ENCODE peak calls at places on chromosomes 11 and 22, in five cellular contexts. One of them, this sample, is unnamed.

GRCh38 chr11:67248653-67249052 is 17.6 kb upstream of the GRK2 start:
- DNase-seq in HL-60: no peak
- DNase-seq in activated CD4-positive, alpha-beta T cell treated with anti-CD3 and anti-CD28 coated beads for 4 hours: no peak
- DNase-seq in dorsolateral prefrontal cortex: no peak
- DNase-seq in endothelial cell: no peak
- DNase-seq in this sample: no peak

GRCh38 chr11:111408789-111409727 is 30.0 kb upstream of the POU2AF1 start:
- DNase-seq in HL-60: peak; percentile 41
- DNase-seq in activated CD4-positive, alpha-beta T cell treated with anti-CD3 and anti-CD28 coated beads for 4 hours: no peak
- DNase-seq in dorsolateral prefrontal cortex: no peak
- DNase-seq in endothelial cell: no peak
- DNase-seq in this sample: no peak

GRCh38 chr11:109037856-109038780 is 373.2 kb downstream of the DDX10 start:
- DNase-seq in HL-60: no peak
- DNase-seq in activated CD4-positive, alpha-beta T cell treated with anti-CD3 and anti-CD28 coated beads for 4 hours: no peak
- DNase-seq in dorsolateral prefrontal cortex: no peak
- DNase-seq in endothelial cell: no peak
- DNase-seq in this sample: no peak

GRCh38 chr11:65522640-65523322 is 2.1 kb upstream of the SCYL1 start:
- DNase-seq in HL-60: peak; percentile 80
- DNase-seq in activated CD4-positive, alpha-beta T cell treated with anti-CD3 and anti-CD28 coated beads for 4 hours: peak; percentile 55
- DNase-seq in dorsolateral prefrontal cortex: peak; percentile 23
- DNase-seq in endothelial cell: no peak
- DNase-seq in this sample: peak; percentile 15

GRCh38 chr11:84193706-84194105 is 907.5 kb upstream of the CCDC90B start:
- DNase-seq in HL-60: no peak
- DNase-seq in activated CD4-positive, alpha-beta T cell treated with anti-CD3 and anti-CD28 coated beads for 4 hours: no peak
- DNase-seq in dorsolateral prefrontal cortex: no peak
- DNase-seq in endothelial cell: no peak
- DNase-seq in this sample: no peak

GRCh38 chr22:22166941-22167713 is 77.5 kb upstream of the VPREB1 start:
- DNase-seq in HL-60: no peak
- DNase-seq in activated CD4-positive, alpha-beta T cell treated with anti-CD3 and anti-CD28 coated beads for 4 hours: no peak
- DNase-seq in dorsolateral prefrontal cortex: no peak
- DNase-seq in endothelial cell: no peak
- DNase-seq in this sample: no peak

GRCh38 chr11:46413755-46414465 is 22.3 kb upstream of the CHRM4 start:
- DNase-seq in HL-60: no peak
- DNase-seq in activated CD4-positive, alpha-beta T cell treated with anti-CD3 and anti-CD28 coated beads for 4 hours: no peak
- DNase-seq in dorsolateral prefrontal cortex: no peak
- DNase-seq in endothelial cell: no peak
- DNase-seq in this sample: no peak

GRCh38 chr22:36853407-36854099 is 7.3 kb upstream of the NCF4 start:
- DNase-seq in HL-60: peak; percentile 95
- DNase-seq in activated CD4-positive, alpha-beta T cell treated with anti-CD3 and anti-CD28 coated beads for 4 hours: peak; percentile 87
- DNase-seq in dorsolateral prefrontal cortex: no peak
- DNase-seq in endothelial cell: peak; percentile 82
- DNase-seq in this sample: peak; percentile 85

GRCh38 chr11:125146232-125146631 is 18.3 kb upstream of the PKNOX2 start:
- DNase-seq in HL-60: no peak
- DNase-seq in activated CD4-positive, alpha-beta T cell treated with anti-CD3 and anti-CD28 coated beads for 4 hours: no peak
- DNase-seq in dorsolateral prefrontal cortex: no peak
- DNase-seq in endothelial cell: no peak
- DNase-seq in this sample: no peak

GRCh38 chr22:28029201-28029948 is 110.3 kb upstream of the PITPNB start:
- DNase-seq in HL-60: no peak
- DNase-seq in activated CD4-positive, alpha-beta T cell treated with anti-CD3 and anti-CD28 coated beads for 4 hours: no peak
- DNase-seq in dorsolateral prefrontal cortex: no peak
- DNase-seq in endothelial cell: peak; percentile 44
- DNase-seq in this sample: no peak

GRCh38 chr11:60334005-60334620 is 7.1 kb downstream of the MS4A6E start:
- DNase-seq in HL-60: peak; percentile 68
- DNase-seq in activated CD4-positive, alpha-beta T cell treated with anti-CD3 and anti-CD28 coated beads for 4 hours: peak; percentile 65
- DNase-seq in dorsolateral prefrontal cortex: no peak
- DNase-seq in endothelial cell: peak; percentile 80
- DNase-seq in this sample: peak; percentile 23

GRCh38 chr11:112519749-112520148 is 259.1 kb upstream of the PLET1 start:
- DNase-seq in HL-60: no peak
- DNase-seq in activated CD4-positive, alpha-beta T cell treated with anti-CD3 and anti-CD28 coated beads for 4 hours: no peak
- DNase-seq in dorsolateral prefrontal cortex: no peak
- DNase-seq in endothelial cell: no peak
- DNase-seq in this sample: no peak

GRCh38 chr11:75997273-75997552 is 182.2 kb downstream of the UVRAG start:
- DNase-seq in HL-60: no peak
- DNase-seq in activated CD4-positive, alpha-beta T cell treated with anti-CD3 and anti-CD28 coated beads for 4 hours: no peak
- DNase-seq in dorsolateral prefrontal cortex: no peak
- DNase-seq in endothelial cell: no peak
- DNase-seq in this sample: no peak

GRCh38 chr11:66937334-66937733 is 20.8 kb downstream of the PC start:
- DNase-seq in HL-60: no peak
- DNase-seq in activated CD4-positive, alpha-beta T cell treated with anti-CD3 and anti-CD28 coated beads for 4 hours: no peak
- DNase-seq in dorsolateral prefrontal cortex: no peak
- DNase-seq in endothelial cell: no peak
- DNase-seq in this sample: no peak

GRCh38 chr22:38137876-38138687 is 27.6 kb upstream of the BAIAP2L2 start:
- DNase-seq in HL-60: no peak
- DNase-seq in activated CD4-positive, alpha-beta T cell treated with anti-CD3 and anti-CD28 coated beads for 4 hours: no peak
- DNase-seq in dorsolateral prefrontal cortex: no peak
- DNase-seq in endothelial cell: no peak
- DNase-seq in this sample: no peak

GRCh38 chr11:67353317-67354313 is at the start of gene POLD4:
- DNase-seq in HL-60: peak; percentile 99
- DNase-seq in activated CD4-positive, alpha-beta T cell treated with anti-CD3 and anti-CD28 coated beads for 4 hours: peak; percentile 96
- DNase-seq in dorsolateral prefrontal cortex: peak; percentile 98
- DNase-seq in endothelial cell: peak; percentile 98
- DNase-seq in this sample: peak; percentile 93

GRCh38 chr11:70763606-70764005 is 365.3 kb downstream of the CTTN start:
- DNase-seq in HL-60: no peak
- DNase-seq in activated CD4-positive, alpha-beta T cell treated with anti-CD3 and anti-CD28 coated beads for 4 hours: no peak
- DNase-seq in dorsolateral prefrontal cortex: no peak
- DNase-seq in endothelial cell: no peak
- DNase-seq in this sample: no peak

GRCh38 chr22:17492247-17492646 is 71.1 kb upstream of the SLC25A18 start:
- DNase-seq in HL-60: no peak
- DNase-seq in activated CD4-positive, alpha-beta T cell treated with anti-CD3 and anti-CD28 coated beads for 4 hours: no peak
- DNase-seq in dorsolateral prefrontal cortex: no peak
- DNase-seq in endothelial cell: no peak
- DNase-seq in this sample: no peak

GRCh38 chr22:46464701-46465347 is 72.6 kb downstream of the CELSR1 start:
- DNase-seq in HL-60: no peak
- DNase-seq in activated CD4-positive, alpha-beta T cell treated with anti-CD3 and anti-CD28 coated beads for 4 hours: no peak
- DNase-seq in dorsolateral prefrontal cortex: no peak
- DNase-seq in endothelial cell: no peak
- DNase-seq in this sample: no peak